ENCODE peak calls at places on chromosome 21, in seven cellular contexts. Y is activated gamma-delta T cell treated with Interleukin-2 at 50 U/mL for 16 hours, N is thoracic aorta, U is NCI-H345, M is D341Med, L is left cardiac atrium, F is AG08395. I is an unnamed sample.

GRCh38 chr21:36976882-36977651 is 10.6 kb upstream of the HLCS start:
- DNase-seq in Y (peak; percentile 20), N (no peak), U (peak; percentile 62), M (peak; percentile 58), L (no peak), F (peak; percentile 65), I (peak; percentile 73)

GRCh38 chr21:16181024-16181423 is 451.2 kb downstream of the USP25 start:
- DNase-seq in Y (no peak), N (no peak), U (no peak), M (no peak), L (no peak), F (no peak), I (no peak)

GRCh38 chr21:41616063-41616591 is 108.2 kb upstream of the TMPRSS2 start:
- DNase-seq in Y (no peak), N (peak; percentile 43), U (no peak), M (no peak), L (peak; percentile 57), F (peak; percentile 88), I (peak; percentile 98)

GRCh38 chr21:33075596-33076195 is 5.8 kb downstream of the OLIG1 start:
- DNase-seq in Y (no peak), N (no peak), U (no peak), M (no peak), L (no peak), F (no peak), I (no peak)

GRCh38 chr21:45990741-45991605 is 9.4 kb downstream of the COL6A1 start:
- DNase-seq in Y (peak; percentile 1), N (peak; percentile 1), U (no peak), M (no peak), L (no peak), F (no peak), I (no peak)

GRCh38 chr21:14942801-14943490 is 121.9 kb downstream of the NRIP1 start:
- DNase-seq in Y (no peak), N (no peak), U (no peak), M (no peak), L (no peak), F (no peak), I (peak; percentile 22)

GRCh38 chr21:34865922-34866271 is 183.2 kb downstream of the RUNX1 start:
- DNase-seq in Y (no peak), N (no peak), U (no peak), M (no peak), L (no peak), F (no peak), I (no peak)

GRCh38 chr21:34922487-34922886 is 126.6 kb downstream of the RUNX1 start:
- DNase-seq in Y (no peak), N (no peak), U (no peak), M (no peak), L (no peak), F (no peak), I (no peak)

GRCh38 chr21:41207401-41208388 is 39.7 kb downstream of the BACE2 start:
- DNase-seq in Y (no peak), N (peak; percentile 50), U (peak; percentile 78), M (no peak), L (peak; percentile 89), F (peak; percentile 83), I (peak; percentile 75)

GRCh38 chr21:31636874-31637273 is 22.6 kb upstream of the SOD1 start:
- DNase-seq in Y (no peak), N (no peak), U (no peak), M (no peak), L (no peak), F (no peak), I (no peak)

GRCh38 chr21:38811257-38811656 is 5.5 kb downstream of the ETS2 start:
- DNase-seq in Y (no peak), N (no peak), U (no peak), M (no peak), L (no peak), F (peak; percentile 64), I (peak; percentile 89)

GRCh38 chr21:35381743-35382310 is 332.7 kb upstream of the RUNX1 start:
- DNase-seq in Y (no peak), N (no peak), U (peak; percentile 17), M (no peak), L (no peak), F (no peak), I (no peak)

GRCh38 chr21:36768496-36768895 is 69.6 kb downstream of the SIM2 start:
- DNase-seq in Y (no peak), N (no peak), U (no peak), M (no peak), L (no peak), F (no peak), I (no peak)

GRCh38 chr21:41611966-41612606 is 104.1 kb upstream of the TMPRSS2 start:
- DNase-seq in Y (no peak), N (no peak), U (peak; percentile 63), M (no peak), L (no peak), F (no peak), I (peak; percentile 42)

GRCh38 chr21:41167348-41168342 is at the start of gene BACE2:
- DNase-seq in Y (no peak), N (no peak), U (peak; percentile 77), M (peak; percentile 78), L (peak; percentile 90), F (peak; percentile 86), I (peak; percentile 79)

GRCh38 chr21:42539931-42540343 is 26.3 kb downstream of the SLC37A1 start:
- DNase-seq in Y (no peak), N (no peak), U (no peak), M (peak; percentile 57), L (peak; percentile 7), F (no peak), I (no peak)

GRCh38 chr21:31521515-31521914 is 138.0 kb upstream of the SOD1 start:
- DNase-seq in Y (no peak), N (no peak), U (no peak), M (no peak), L (no peak), F (no peak), I (no peak)

GRCh38 chr21:29748391-29749167 is 191.2 kb downstream of the GRIK1 start:
- DNase-seq in Y (no peak), N (no peak), U (no peak), M (no peak), L (no peak), F (no peak), I (no peak)

GRCh38 chr21:22536511-22536910 is 1538.3 kb downstream of the NCAM2 start:
- DNase-seq in Y (no peak), N (no peak), U (no peak), M (no peak), L (no peak), F (no peak), I (no peak)

GRCh38 chr21:33931799-33932390 is 16.3 kb upstream of the ATP5PO start:
- DNase-seq in Y (no peak), N (no peak), U (no peak), M (no peak), L (no peak), F (peak; percentile 57), I (peak; percentile 25)

GRCh38 chr21:28267449-28267848 is 725.2 kb downstream of the LTN1 start:
- DNase-seq in Y (no peak), N (no peak), U (no peak), M (no peak), L (no peak), F (no peak), I (no peak)

GRCh38 chr21:39445339-39446269 is at the start of gene LCA5L:
- DNase-seq in Y (peak; percentile 90), N (peak; percentile 55), U (peak; percentile 95), M (peak; percentile 100), L (peak; percentile 92), F (peak; percentile 99), I (peak; percentile 88)

GRCh38 chr21:40652436-40652835 is 194.5 kb downstream of the DSCAM start:
- DNase-seq in Y (no peak), N (no peak), U (no peak), M (no peak), L (no peak), F (no peak), I (no peak)

GRCh38 chr21:45283019-45283610 is 4.6 kb downstream of the POFUT2 start:
- DNase-seq in Y (no peak), N (no peak), U (no peak), M (no peak), L (no peak), F (no peak), I (no peak)